ENCODE peak calls at places on chromosomes 3 and 15, in nine cellular contexts. G is retina; U is ELR; K is stimulated activated CD4-positive, alpha-beta T cell treated with anti-CD3 and anti-CD28 coated beads, Interleukin-4, amount 100 ng/mL, for 48 hours; A is thoracic aorta; H is central memory CD4-positive, alpha-beta T cell; V is stromal cell of bone marrow; T is stimulated activated CD8-positive, alpha-beta memory T cell treated with anti-CD3 and anti-CD28 coated beads, Interleukin-4, amount 100 ng/mL, for 4 hours; X is NCI-H1436. J is an unnamed sample.

GRCh38 chr3:52439426-52440248 is 5.3 kb downstream of the SEMA3G start:
- DNase-seq in A (no peak), G (no peak), V (no peak), K (no peak), U (no peak), H (no peak), X (no peak), T (no peak), J (no peak)

GRCh38 chr3:138348107-138348949 is at the start of gene MRAS:
- DNase-seq in X (no peak), A (peak), V (peak), H (no peak), G (peak), T (no peak), K (peak), U (peak), J (peak)

GRCh38 chr3:111751961-111752360 is 107.1 kb upstream of the PHLDB2 start:
- DNase-seq in X (no peak), T (no peak), G (no peak), V (peak), K (no peak), H (no peak), A (no peak), U (peak), J (peak)

GRCh38 chr3:44476181-44476599 is 1.3 kb downstream of the ZNF445 start:
- DNase-seq in A (no peak), T (no peak), K (no peak), H (no peak), G (no peak), X (no peak), V (no peak), U (peak), J (no peak)

GRCh38 chr15:63487076-63487757 is 17.2 kb upstream of the USP3 start:
- DNase-seq in X (peak), T (peak), G (peak), A (no peak), K (peak), U (peak), V (peak), H (peak), J (no peak)

GRCh38 chr15:101084801-101085200 is 165.6 kb downstream of the LRRK1 start:
- DNase-seq in U (no peak), A (no peak), G (no peak), X (no peak), T (no peak), K (no peak), H (no peak), V (no peak), J (no peak)

GRCh38 chr15:34794590-34795206 is 651 bp downstream of the ACTC1 start:
- DNase-seq in X (no peak), V (no peak), G (no peak), H (no peak), K (no peak), A (no peak), T (no peak), U (no peak), J (no peak)

GRCh38 chr15:80526556-80527340 is 122.6 kb downstream of the ARNT2 start:
- DNase-seq in X (no peak), A (no peak), U (no peak), G (no peak), H (no peak), K (no peak), V (peak), T (no peak), J (peak)

GRCh38 chr3:49017646-49017977 is 768 bp downstream of the DALRD3 start:
- DNase-seq in X (no peak), A (no peak), K (no peak), G (no peak), H (no peak), V (no peak), T (no peak), U (peak), J (no peak)

GRCh38 chr3:39707314-39707909 is 102.0 kb upstream of the MYRIP start:
- DNase-seq in T (no peak), X (no peak), H (no peak), G (peak), K (no peak), V (peak), A (no peak), U (peak), J (peak)

GRCh38 chr3:185084883-185085282 is 68.0 kb downstream of the C3orf70 start:
- DNase-seq in A (no peak), T (no peak), V (no peak), K (no peak), H (no peak), X (no peak), G (no peak), U (peak), J (peak)

J was measured in AG09309.